ENCODE peak calls at places on chromosomes 6 and 20, in six cellular contexts. Y is HepG2, J is HCT116, L is K562, U is GM12878, W is H1. X is an unnamed sample.

GRCh38 chr6:38714239-38715015 is 684 bp upstream of the DNAH8 start:
- DNase-seq in Y (no peak), J (no peak), L (no peak), U (no peak), W (no peak), X (peak; percentile 44)

GRCh38 chr6:40410792-40411191 is 176.4 kb downstream of the LRFN2 start:
- DNase-seq in Y (no peak), J (no peak), L (no peak), U (no peak), W (no peak), X (peak; percentile 77)

GRCh38 chr20:9581509-9581908 is 67.1 kb downstream of the LAMP5 start:
- DNase-seq in Y (no peak), J (no peak), L (no peak), U (no peak), W (no peak), X (no peak)

GRCh38 chr6:7535498-7535897 is 6.0 kb upstream of the DSP start:
- DNase-seq in Y (no peak), J (no peak), L (no peak), U (no peak), W (no peak), X (no peak)

GRCh38 chr6:10491463-10491862 is 29.7 kb upstream of the GCNT2 start:
- DNase-seq in Y (no peak), J (no peak), L (no peak), U (no peak), W (no peak), X (no peak)

GRCh38 chr6:32785781-32786533 is 22.6 kb upstream of the HLA-DQB2 start:
- DNase-seq in Y (peak; percentile 44), J (peak; percentile 64), L (peak; percentile 68), U (peak; percentile 27), W (no peak), X (peak; percentile 37)

GRCh38 chr6:152380351-152380767 is 256.8 kb downstream of the SYNE1 start:
- DNase-seq in Y (peak; percentile 9), J (no peak), L (no peak), U (no peak), W (no peak), X (peak; percentile 16)

GRCh38 chr20:43812216-43812615 is 85.4 kb upstream of the GTSF1L start:
- DNase-seq in Y (no peak), J (no peak), L (no peak), U (no peak), W (no peak), X (no peak)

GRCh38 chr6:129671442-129672344 is 38.3 kb downstream of the ARHGAP18 start:
- DNase-seq in Y (peak; percentile 56), J (no peak), L (peak; percentile 66), U (peak; percentile 89), W (no peak), X (no peak)

GRCh38 chr20:47506850-47507249 is 5.2 kb downstream of the NCOA3 start:
- DNase-seq in Y (no peak), J (no peak), L (no peak), U (no peak), W (no peak), X (no peak)

GRCh38 chr20:46994341-46994740 is 99.7 kb downstream of the EYA2 start:
- DNase-seq in Y (no peak), J (no peak), L (no peak), U (peak; percentile 69), W (no peak), X (no peak)

GRCh38 chr6:25388776-25389175 is 109.6 kb downstream of the CARMIL1 start:
- DNase-seq in Y (no peak), J (no peak), L (no peak), U (no peak), W (no peak), X (no peak)

GRCh38 chr6:140269766-140270165 is 895.3 kb upstream of the CITED2 start:
- DNase-seq in Y (no peak), J (no peak), L (no peak), U (no peak), W (no peak), X (no peak)

GRCh38 chr6:170535002-170535401 is 18.1 kb downstream of the PSMB1 start:
- DNase-seq in Y (no peak), J (no peak), L (no peak), U (no peak), W (no peak), X (no peak)

GRCh38 chr6:170152111-170152926 is 138.6 kb downstream of the DLL1 start:
- DNase-seq in Y (no peak), J (no peak), L (no peak), U (no peak), W (no peak), X (no peak)

GRCh38 chr6:82251942-82252341 is 4.4 kb upstream of the IBTK start:
- DNase-seq in Y (peak; percentile 22), J (peak; percentile 37), L (peak; percentile 30), U (no peak), W (no peak), X (peak; percentile 48)

GRCh38 chr6:24666097-24666615 is 543 bp downstream of the TDP2 start:
- DNase-seq in Y (no peak), J (no peak), L (peak; percentile 49), U (no peak), W (no peak), X (peak; percentile 66)

GRCh38 chr6:75084872-75085381 is 120.9 kb downstream of the COL12A1 start:
- DNase-seq in Y (peak; percentile 3), J (no peak), L (no peak), U (no peak), W (no peak), X (no peak)

GRCh38 chr6:134065706-134066105 is 13.3 kb upstream of the SLC2A12 start:
- DNase-seq in Y (peak; percentile 30), J (peak; percentile 32), L (peak; percentile 46), U (no peak), W (no peak), X (peak; percentile 24)

GRCh38 chr6:131255911-131256310 is 120.6 kb downstream of the AKAP7 start:
- DNase-seq in Y (no peak), J (no peak), L (no peak), U (no peak), W (no peak), X (no peak)

GRCh38 chr6:131251593-131252204 is 116.4 kb downstream of the AKAP7 start:
- DNase-seq in Y (no peak), J (no peak), L (no peak), U (no peak), W (no peak), X (no peak)

GRCh38 chr6:131244942-131245341 is 109.7 kb downstream of the AKAP7 start:
- DNase-seq in Y (no peak), J (no peak), L (no peak), U (no peak), W (no peak), X (no peak)

GRCh38 chr6:131255434-131255833 is 120.2 kb downstream of the AKAP7 start:
- DNase-seq in Y (no peak), J (no peak), L (no peak), U (no peak), W (no peak), X (no peak)

DNA sequence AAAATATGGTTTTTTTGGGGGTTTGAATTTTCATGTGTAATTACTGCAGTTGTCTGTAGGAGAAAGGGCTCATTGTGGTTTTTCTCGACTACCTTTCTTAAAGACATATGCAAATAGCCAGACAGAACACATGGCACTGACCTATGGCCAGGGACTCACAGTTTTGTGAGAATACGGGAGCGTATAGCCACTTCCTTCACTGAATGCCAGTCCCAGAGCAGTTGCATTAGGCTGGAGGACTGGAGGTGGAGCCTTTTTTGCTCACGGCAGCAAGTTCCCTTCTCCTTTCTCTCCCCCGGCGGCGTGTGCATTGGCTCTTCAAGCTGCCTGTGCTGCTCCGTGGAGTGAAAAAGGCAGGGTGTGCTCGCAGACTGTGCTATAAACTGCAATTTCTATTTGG is 114.9 kb downstream of the AKAP7 start:
- DNase-seq in Y (no peak), J (no peak), L (no peak), U (peak; percentile 1), W (no peak), X (no peak)
- TF ChIP-seq POLR2AphosphoS5 in Y (no peak), J (no peak), L (no peak), U (no peak), W (no peak), X (no peak)

DNA sequence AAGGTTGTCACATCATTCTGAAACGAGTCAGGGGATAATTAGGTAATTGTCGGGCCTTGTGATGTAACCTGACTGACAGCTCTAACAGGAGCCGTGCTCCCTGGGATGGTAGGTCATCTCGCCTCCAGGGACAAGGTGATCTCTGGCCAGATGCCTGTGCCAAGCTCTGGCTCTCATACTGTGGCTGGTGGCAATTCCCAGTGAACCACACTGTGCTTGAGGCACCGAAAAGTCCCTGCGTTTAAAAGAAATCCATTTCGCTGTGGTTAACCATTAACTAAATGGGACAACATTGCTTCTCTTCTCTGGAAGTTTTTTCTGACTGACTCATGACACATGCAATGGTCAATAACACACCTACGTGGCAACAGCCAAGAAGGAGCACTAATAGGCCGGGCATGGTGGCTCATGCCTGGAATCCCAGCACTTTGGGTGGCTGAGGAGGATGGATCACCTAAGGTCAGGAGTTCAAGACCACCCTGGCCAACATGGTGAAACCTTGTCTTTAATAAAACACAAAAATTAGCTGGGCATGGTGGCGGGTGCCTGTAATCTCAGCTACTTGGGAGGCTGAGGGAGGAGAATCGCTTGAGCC is 669.2 kb downstream of the PRKN start:
- DNase-seq in Y (peak; percentile 98), J (peak; percentile 93), L (no peak), U (no peak), W (no peak), X (no peak)
- TF ChIP-seq RAD21 in Y (no peak), J (peak; percentile 34), L (no peak), U (no peak), W (no peak), X (no peak)

DNA sequence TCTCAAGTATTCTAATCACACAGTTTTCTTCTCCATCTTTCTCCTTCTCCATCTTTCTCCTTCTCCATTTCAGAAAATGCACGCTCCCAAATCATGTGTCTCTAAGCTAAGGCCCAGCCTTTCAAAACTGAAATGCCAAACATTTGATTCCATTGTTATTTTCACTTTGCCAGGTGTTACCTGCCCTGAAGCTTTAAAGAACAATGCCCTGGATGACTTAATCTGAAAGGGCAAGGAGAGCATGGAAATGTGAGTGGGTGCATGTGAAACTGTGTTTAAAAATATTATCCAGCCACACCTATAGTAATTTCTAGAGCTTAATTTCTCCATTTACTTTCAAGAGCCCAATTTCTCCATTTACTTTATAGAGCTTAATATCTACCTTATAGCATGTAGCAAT is 42.4 kb upstream of the GCLC start:
- DNase-seq in Y (no peak), J (no peak), L (no peak), U (no peak), W (no peak), X (no peak)
- TF ChIP-seq JUND in Y (no peak), J (no peak), L (no peak), U (no peak), W (no peak), X (no peak)

DNA sequence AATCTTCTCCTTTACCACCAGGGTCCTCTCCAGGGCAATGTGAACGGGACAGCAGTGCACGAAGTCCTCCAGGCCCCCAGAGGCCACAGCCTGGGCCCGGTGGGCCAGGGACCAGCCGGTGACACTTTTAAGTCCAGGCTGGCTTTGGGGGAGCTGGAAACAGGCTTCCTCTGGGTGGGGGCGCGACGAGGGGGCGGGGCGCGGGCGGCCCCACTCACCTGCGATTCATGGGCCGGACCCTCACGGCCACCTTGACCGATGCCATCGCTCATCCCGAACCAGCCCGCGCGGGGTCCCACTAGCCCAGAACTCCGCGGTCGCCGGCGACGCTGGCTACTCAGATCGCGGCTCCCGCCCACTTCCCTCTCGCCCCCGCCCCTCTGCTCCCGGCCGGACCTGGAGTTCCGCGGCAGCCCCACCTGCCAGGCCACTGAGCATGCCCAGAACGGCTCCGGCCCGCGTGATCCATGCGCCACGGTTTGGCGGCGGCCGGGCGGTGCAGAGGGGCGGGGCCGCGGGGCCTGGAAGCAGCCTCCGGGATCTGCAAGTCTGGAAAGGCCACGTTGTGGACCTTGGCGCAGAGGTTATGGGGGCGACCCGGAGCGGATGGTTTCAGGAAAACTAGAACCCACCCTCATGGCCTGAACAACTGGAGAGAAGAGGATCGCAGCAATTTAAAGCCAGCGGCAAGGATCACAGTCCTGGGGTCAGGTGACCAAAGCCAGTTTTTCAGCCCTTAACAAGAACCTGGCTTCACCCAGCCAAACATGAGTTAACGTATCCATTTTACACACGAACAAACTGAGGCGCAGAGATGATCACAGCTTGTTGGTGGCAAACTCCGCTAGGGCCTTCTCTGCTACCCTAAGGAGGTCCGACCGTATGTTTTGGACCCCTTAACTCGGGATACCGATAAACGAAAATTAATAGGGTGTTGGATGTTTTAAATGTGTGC is at the start of gene KIF16B:
- DNase-seq in Y (peak; percentile 94), J (peak; percentile 78), L (peak; percentile 82), U (peak; percentile 53), W (peak; percentile 65), X (peak; percentile 96)
- TF ChIP-seq POLR2AphosphoS5 in Y (peak; percentile 95), J (peak; percentile 80), L (no peak), U (no peak), W (no peak), X (peak; percentile 50)

X was measured in SK-N-SH.